ENCODE peak calls at places on chromosomes 3 and 15, in nine cellular contexts. D, N, P, H, Z, U, C, X and Q are unnamed samples. For H3K36me3, the result is how much of the 10 kb centered on the place peaks cover.

GRCh38 chr15:85063088-85063487 is 81.4 kb downstream of the PDE8A start:
- DNase-seq in D (no peak), N (no peak), P (no peak), H (no peak), Z (peak), U (no peak), C (no peak), X (no peak), Q (no peak)

GRCh38 chr3:18648868-18649450 is 223.8 kb upstream of the SATB1 start:
- DNase-seq in D (no peak), N (no peak), P (no peak), H (no peak), Z (no peak), U (no peak), C (no peak), X (no peak), Q (peak)

GRCh38 chr3:7565574-7565973 is 704.7 kb downstream of the GRM7 start:
- DNase-seq in D (no peak), N (no peak), P (no peak), H (no peak), Z (no peak), U (no peak), C (no peak), X (peak), Q (no peak)

GRCh38 chr3:124409650-124410275 is 320.5 kb upstream of the UMPS start:
- DNase-seq in D (no peak), N (no peak), P (no peak), H (no peak), Z (peak), U (no peak), C (no peak), X (peak), Q (no peak)

GRCh38 chr3:112321867-112322652 is 10.9 kb upstream of the CD200 start:
- DNase-seq in D (no peak), N (no peak), P (no peak), H (no peak), Z (no peak), U (no peak), C (no peak), X (no peak), Q (no peak)

GRCh38 chr15:94972314-94972713 is 741.0 kb downstream of the MCTP2 start:
- DNase-seq in D (no peak), N (no peak), P (no peak), H (no peak), Z (no peak), U (no peak), C (no peak), X (peak), Q (no peak)

GRCh38 chr15:33125883-33126535 is 68.5 kb downstream of the FMN1 start:
- DNase-seq in D (no peak), N (no peak), P (no peak), H (no peak), Z (no peak), U (no peak), C (no peak), X (no peak), Q (no peak)

GRCh38 chr3:16374047-16375019 is 109.3 kb downstream of the OXNAD1 start:
- DNase-seq in D (no peak), N (peak), P (no peak), H (no peak), Z (no peak), U (no peak), C (no peak), X (no peak), Q (peak)

GRCh38 chr3:55526332-55527030 is 39.4 kb upstream of the WNT5A start:
- DNase-seq in D (no peak), N (no peak), P (no peak), H (no peak), Z (no peak), U (no peak), C (no peak), X (no peak), Q (no peak)

GRCh38 chr3:4994823-4995499 is 15.7 kb downstream of the BHLHE40 start:
- DNase-seq in D (no peak), N (no peak), P (no peak), H (peak), Z (peak), U (peak), C (peak), X (peak), Q (peak)

GRCh38 chr3:43117257-43117656 is 11.4 kb upstream of the POMGNT2 start:
- DNase-seq in D (no peak), N (no peak), P (no peak), H (no peak), Z (no peak), U (no peak), C (no peak), X (no peak), Q (no peak)

GRCh38 chr3:139107424-139108252 is 62.9 kb upstream of the PRR23C start:
- DNase-seq in D (peak), N (no peak), P (no peak), H (no peak), Z (no peak), U (no peak), C (no peak), X (no peak), Q (no peak)

GRCh38 chr15:85773916-85774315 is 20.8 kb downstream of the KLHL25 start:
- DNase-seq in D (no peak), N (no peak), P (no peak), H (no peak), Z (no peak), U (no peak), C (no peak), X (no peak), Q (no peak)

GRCh38 chr3:111152506-111152905 is 80.9 kb downstream of the NECTIN3 start:
- DNase-seq in D (no peak), N (no peak), P (no peak), H (no peak), Z (peak), U (no peak), C (no peak), X (peak), Q (no peak)

GRCh38 chr15:69701198-69701597 is 248.6 kb downstream of the RPLP1 start:
- DNase-seq in D (no peak), N (no peak), P (no peak), H (no peak), Z (no peak), U (no peak), C (no peak), X (no peak), Q (no peak)

GRCh38 chr3:45337839-45338470 is 50.4 kb upstream of the LARS2 start:
- DNase-seq in D (no peak), N (no peak), P (no peak), H (no peak), Z (no peak), U (no peak), C (no peak), X (no peak), Q (no peak)

GRCh38 chr3:120181632-120182031 is 87.4 kb upstream of the GSK3B start:
- DNase-seq in D (no peak), N (no peak), P (no peak), H (no peak), Z (no peak), U (no peak), C (no peak), X (no peak), Q (no peak)

GRCh38 chr3:125148836-125149235 is 63.7 kb downstream of the SLC12A8 start:
- DNase-seq in D (peak), N (no peak), P (no peak), H (peak), Z (peak), U (no peak), C (no peak), X (peak), Q (peak)

GRCh38 chr3:159732172-159733111 is 256.2 kb upstream of the IL12A start:
- DNase-seq in D (no peak), N (no peak), P (peak), H (no peak), Z (peak), U (peak), C (no peak), X (peak), Q (no peak)

GRCh38 chr3:159734681-159735080 is 254.0 kb upstream of the IL12A start:
- DNase-seq in D (no peak), N (no peak), P (no peak), H (no peak), Z (no peak), U (no peak), C (no peak), X (no peak), Q (no peak)

GRCh38 chr3:159727506-159727905 is 261.1 kb upstream of the IL12A start:
- DNase-seq in D (no peak), N (no peak), P (peak), H (no peak), Z (no peak), U (no peak), C (no peak), X (no peak), Q (no peak)

GRCh38 chr3:159731254-159731653 is 257.4 kb upstream of the IL12A start:
- DNase-seq in D (no peak), N (no peak), P (peak), H (no peak), Z (no peak), U (no peak), C (no peak), X (no peak), Q (no peak)

DNA sequence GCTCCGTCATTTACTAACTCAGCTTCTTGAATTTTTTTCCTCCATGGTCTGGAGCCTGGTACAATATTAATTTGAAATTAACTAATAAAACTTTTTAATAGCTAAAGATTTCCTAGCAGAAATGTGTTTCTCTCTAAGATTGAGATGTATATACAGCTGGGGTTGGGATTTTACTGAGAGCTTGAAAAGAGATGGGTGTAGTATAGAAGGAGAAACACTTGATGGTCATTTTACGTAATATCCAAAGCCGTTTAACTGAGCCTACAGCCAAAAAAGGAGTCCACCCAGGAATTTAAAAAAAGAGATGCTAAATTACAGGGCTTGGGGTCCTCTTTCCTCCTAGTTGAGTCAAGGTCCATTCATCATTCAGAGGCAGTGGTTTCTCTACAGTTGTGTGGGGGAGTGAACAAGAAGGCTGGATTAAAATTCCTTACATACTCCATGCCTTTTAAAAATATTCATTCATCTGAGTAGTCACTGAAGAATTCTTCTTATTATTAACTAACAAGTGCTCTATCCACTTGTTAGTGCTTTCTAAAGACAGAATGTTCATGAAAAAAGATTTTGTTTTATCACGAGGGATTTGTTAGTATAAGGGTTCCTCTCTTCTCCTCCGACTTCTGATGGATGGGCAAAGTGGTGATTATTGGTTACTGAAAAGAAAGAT is 255.3 kb upstream of the IL12A start:
- DNase-seq in D (no peak), N (no peak), P (no peak), H (no peak), Z (peak), U (no peak), C (no peak), X (peak), Q (no peak)
- H3K4me3 ChIP-seq in D (peak), N (no peak), P (no peak), H (peak), Z (peak), U (no peak), C (no peak), X (no peak), Q (no peak)

GRCh38 chr3:13007251-13007941 is 65.8 kb downstream of the IQSEC1 start:
- DNase-seq in D (no peak), N (no peak), P (no peak), H (no peak), Z (no peak), U (no peak), C (no peak), X (no peak), Q (no peak)
- TF ChIP-seq CTCF in D (no peak), N (no peak), P (no peak), H (no peak), Z (no peak), U (no peak), C (no peak), X (no peak), Q (no peak)

DNA sequence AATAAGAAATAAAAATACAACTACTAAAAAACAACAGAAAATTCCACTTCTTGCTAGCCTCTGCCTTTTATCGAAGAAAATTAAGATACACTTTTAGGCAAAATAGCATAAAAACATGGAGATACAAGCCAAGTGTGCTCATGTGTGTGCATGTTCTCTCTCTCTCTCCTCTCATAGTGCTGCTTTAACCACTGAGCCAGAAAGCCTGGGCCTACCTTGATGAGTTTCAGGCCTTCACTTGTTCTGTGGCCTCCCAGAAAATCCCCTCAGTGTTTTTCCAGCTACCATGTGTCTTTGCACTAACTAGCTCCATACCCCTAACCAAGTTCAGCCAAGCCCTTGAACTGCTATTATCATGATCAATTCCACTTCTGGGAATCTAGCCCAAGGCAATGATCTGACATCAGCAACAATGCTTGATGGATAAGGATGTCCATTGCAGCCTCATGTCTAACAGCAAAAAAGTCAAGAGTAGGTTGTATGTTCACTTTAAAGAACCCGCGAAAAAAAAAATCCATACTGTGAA is 18.1 kb downstream of the CYP11A1 start:
- DNase-seq in D (no peak), N (no peak), P (no peak), H (no peak), Z (no peak), U (no peak), C (no peak), X (no peak), Q (no peak)
- H3K36me3 ChIP-seq in D (under half), N (under half), P (under half), H (under half), Z (under half), U (under half), C (under half), X (under half), Q (under half)

GRCh38 chr15:28096720-28097431 is 2.2 kb downstream of the OCA2 start:
- DNase-seq in D (no peak), N (no peak), P (no peak), H (no peak), Z (no peak), U (no peak), C (no peak), X (peak), Q (no peak)

GRCh38 chr15:28097656-28098359 is 1.3 kb downstream of the OCA2 start:
- DNase-seq in D (no peak), N (no peak), P (no peak), H (no peak), Z (no peak), U (no peak), C (no peak), X (no peak), Q (no peak)

GRCh38 chr15:28094732-28095521 is 4.2 kb downstream of the OCA2 start:
- DNase-seq in D (peak), N (peak), P (no peak), H (no peak), Z (no peak), U (no peak), C (no peak), X (no peak), Q (no peak)

GRCh38 chr15:28098360-28098765 is 752 bp downstream of the OCA2 start:
- DNase-seq in D (no peak), N (no peak), P (no peak), H (no peak), Z (no peak), U (no peak), C (no peak), X (no peak), Q (no peak)

GRCh38 chr15:28096411-28096719 is 2.8 kb downstream of the OCA2 start:
- DNase-seq in D (no peak), N (no peak), P (no peak), H (no peak), Z (no peak), U (no peak), C (no peak), X (peak), Q (no peak)
- H3K4me3 ChIP-seq in D (peak), N (peak), P (peak), H (peak), Z (peak), U (no peak), C (no peak), X (peak), Q (peak)

DNA sequence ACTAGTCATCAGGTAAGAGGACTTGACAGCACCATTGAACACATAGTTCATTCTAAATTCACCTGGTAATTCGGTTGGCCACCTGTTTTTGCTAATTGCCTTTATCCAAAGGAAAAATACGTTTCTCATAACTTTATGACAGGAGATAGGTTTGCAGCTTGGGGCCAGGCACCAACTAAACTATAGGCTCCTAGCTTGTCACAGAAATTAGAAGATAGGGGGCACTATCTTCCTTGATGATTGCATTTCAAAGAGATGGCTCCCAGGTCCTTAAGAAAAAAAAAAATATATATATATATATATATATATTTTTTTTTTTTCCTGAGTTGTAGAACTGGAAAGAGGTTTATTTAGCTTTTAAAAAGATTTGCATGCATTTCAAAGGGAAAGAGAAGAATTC is 563.6 kb downstream of the NAALADL2 start:
- DNase-seq in D (no peak), N (no peak), P (no peak), H (no peak), Z (no peak), U (no peak), C (no peak), X (no peak), Q (no peak)
- TF ChIP-seq CTCF in D (no peak), N (no peak), P (no peak), H (no peak), Z (no peak), U (peak), C (peak), X (no peak), Q (no peak)

GRCh38 chr3:32531010-32531647 is 28.5 kb upstream of the CMTM6 start:
- DNase-seq in D (no peak), N (no peak), P (no peak), H (no peak), Z (no peak), U (no peak), C (no peak), X (no peak), Q (no peak)
- H3K36me3 ChIP-seq in D (half or more), N (under half), P (under half), H (half or more), Z (under half), U (under half), C (under half), X (under half), Q (under half)

DNA sequence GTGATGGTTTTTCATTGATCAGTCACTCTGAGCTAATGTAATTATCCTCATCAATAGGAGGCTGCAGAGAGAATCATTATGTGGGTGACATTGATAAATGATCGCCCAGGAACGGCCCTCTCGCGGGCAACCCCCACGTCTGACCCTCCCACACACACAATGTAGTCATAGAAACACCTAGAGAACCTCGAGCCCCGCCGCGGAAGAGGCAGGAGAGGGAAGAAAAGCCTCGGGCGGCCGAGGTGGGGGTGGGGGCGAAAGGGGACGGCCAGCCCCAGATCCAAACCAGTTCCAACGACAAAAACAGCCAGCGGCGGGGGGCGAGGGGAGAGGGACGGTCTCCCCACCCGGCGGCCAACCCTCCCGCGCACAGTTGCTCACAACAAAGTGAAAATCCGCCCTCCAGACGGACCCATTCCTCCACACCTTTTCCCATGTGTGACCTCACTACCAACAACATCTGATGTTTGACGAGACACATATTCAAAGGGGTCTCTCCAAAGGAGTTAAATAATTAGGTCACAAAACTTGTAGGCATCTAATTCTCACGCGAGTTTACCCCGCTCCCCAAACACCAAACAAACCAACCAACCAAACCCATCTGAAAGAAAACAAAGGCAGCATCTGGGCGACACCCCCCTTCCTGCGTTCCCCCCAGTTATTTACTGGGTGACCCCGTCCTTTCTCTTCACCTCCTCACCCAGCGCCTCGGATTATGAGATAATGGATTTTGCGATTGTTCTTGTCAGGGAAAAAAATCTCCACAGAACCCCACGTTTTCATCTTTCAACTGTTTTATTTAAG is 212.9 kb downstream of the MEIS2 start:
- DNase-seq in D (no peak), N (no peak), P (no peak), H (peak), Z (no peak), U (no peak), C (peak), X (peak), Q (no peak)
- H3K4me3 ChIP-seq in D (peak), N (no peak), P (no peak), H (no peak), Z (peak), U (no peak), C (peak), X (peak), Q (peak)

DNA sequence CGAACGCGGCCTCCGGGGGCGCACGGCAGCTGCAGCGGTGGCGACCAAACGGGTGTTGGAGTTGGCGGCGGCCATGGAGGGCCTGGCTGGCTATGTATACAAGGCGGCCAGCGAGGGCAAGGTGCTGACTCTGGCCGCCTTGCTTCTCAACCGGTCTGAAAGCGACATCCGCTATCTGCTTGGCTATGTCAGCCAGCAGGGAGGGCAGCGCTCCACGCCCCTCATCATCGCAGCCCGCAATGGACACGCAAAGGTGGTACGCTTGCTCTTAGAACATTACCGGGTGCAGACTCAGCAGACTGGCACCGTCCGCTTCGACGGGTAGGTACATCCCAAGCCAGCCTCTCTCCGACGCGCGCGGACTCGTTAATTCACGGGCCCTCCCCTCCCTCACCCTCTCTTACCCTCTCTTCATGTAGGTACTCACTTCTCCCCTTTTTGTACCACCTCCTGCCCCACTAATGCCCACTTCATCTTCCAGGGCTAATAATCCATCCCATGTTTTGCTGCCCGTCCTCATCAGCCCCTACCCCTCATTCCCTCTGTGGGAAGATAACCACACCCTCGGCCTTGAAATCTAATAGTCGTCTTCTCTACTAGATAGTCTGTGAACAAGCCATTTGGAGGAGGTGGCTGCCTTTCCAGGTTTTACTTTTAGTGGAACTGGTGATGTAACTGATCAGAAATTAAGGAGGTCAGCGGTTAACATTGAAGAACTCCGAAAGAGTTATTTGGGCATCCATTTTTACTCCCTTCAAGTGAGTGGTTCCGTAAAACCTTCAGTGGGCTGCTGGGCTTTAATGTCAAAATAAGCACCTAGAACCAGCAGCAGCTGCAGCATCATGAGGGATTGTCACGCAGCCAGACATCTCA is 1.0 kb downstream of the FEM1B start:
- DNase-seq in D (no peak), N (no peak), P (peak), H (no peak), Z (peak), U (no peak), C (peak), X (peak), Q (no peak)
- TF ChIP-seq CTCF in D (no peak), N (peak), P (peak), H (no peak), Z (peak), U (peak), C (peak), X (peak), Q (peak)